ENCODE peak calls at places on chromosome 11, in ten cellular contexts. Q is CD8-positive, alpha-beta T cell; N is neural crest cell; T is coronary artery; F is OCI-LY7; O is CD4-positive, alpha-beta T cell; G is GM10248; W is neural progenitor cell; C is fibroblast of lung; K is astrocyte. A is an unnamed sample.

GRCh38 chr11:7901319-7901854 is 29.7 kb downstream of the OR10A6 start:
- DNase-seq in Q (no peak), N (no peak), T (no peak), F (no peak), O (no peak), G (no peak), W (no peak), C (no peak), K (no peak), A (no peak)

GRCh38 chr11:86558219-86558618 is 114.2 kb downstream of the ME3 start:
- DNase-seq in Q (no peak), N (no peak), T (no peak), F (no peak), O (no peak), G (no peak), W (no peak), C (peak; percentile 24), K (peak; percentile 32), A (no peak)

GRCh38 chr11:2750601-2751522 is 51.1 kb upstream of the KCNQ1OT1 start:
- DNase-seq in Q (no peak), N (no peak), T (no peak), F (no peak), O (no peak), G (no peak), W (peak; percentile 50), C (no peak), K (no peak), A (no peak)

GRCh38 chr11:94968334-94968958 is 4.9 kb downstream of the CWC15 start:
- DNase-seq in Q (no peak), N (no peak), T (no peak), F (peak; percentile 20), O (no peak), G (no peak), W (no peak), C (peak; percentile 66), K (peak; percentile 12), A (no peak)

GRCh38 chr11:20762112-20762511 is 92.7 kb downstream of the NELL1 start:
- DNase-seq in Q (no peak), N (no peak), T (no peak), F (no peak), O (no peak), G (no peak), W (peak; percentile 12), C (no peak), K (no peak), A (no peak)

GRCh38 chr11:110447897-110448522 is 18.3 kb downstream of the FDX1 start:
- DNase-seq in Q (no peak), N (no peak), T (no peak), F (peak; percentile 35), O (no peak), G (no peak), W (no peak), C (peak; percentile 30), K (no peak), A (no peak)

GRCh38 chr11:1275021-1275420 is 34.4 kb downstream of the TOLLIP start:
- DNase-seq in Q (no peak), N (no peak), T (no peak), F (no peak), O (no peak), G (no peak), W (no peak), C (no peak), K (no peak), A (no peak)

GRCh38 chr11:56271092-56271491 is 2.9 kb upstream of the OR5T1 start:
- DNase-seq in Q (no peak), N (no peak), T (no peak), F (no peak), O (no peak), G (no peak), W (no peak), C (no peak), K (no peak), A (no peak)

GRCh38 chr11:122398851-122399250 is 256.7 kb upstream of the UBASH3B start:
- DNase-seq in Q (no peak), N (no peak), T (no peak), F (no peak), O (no peak), G (no peak), W (no peak), C (no peak), K (no peak), A (no peak)

DNA sequence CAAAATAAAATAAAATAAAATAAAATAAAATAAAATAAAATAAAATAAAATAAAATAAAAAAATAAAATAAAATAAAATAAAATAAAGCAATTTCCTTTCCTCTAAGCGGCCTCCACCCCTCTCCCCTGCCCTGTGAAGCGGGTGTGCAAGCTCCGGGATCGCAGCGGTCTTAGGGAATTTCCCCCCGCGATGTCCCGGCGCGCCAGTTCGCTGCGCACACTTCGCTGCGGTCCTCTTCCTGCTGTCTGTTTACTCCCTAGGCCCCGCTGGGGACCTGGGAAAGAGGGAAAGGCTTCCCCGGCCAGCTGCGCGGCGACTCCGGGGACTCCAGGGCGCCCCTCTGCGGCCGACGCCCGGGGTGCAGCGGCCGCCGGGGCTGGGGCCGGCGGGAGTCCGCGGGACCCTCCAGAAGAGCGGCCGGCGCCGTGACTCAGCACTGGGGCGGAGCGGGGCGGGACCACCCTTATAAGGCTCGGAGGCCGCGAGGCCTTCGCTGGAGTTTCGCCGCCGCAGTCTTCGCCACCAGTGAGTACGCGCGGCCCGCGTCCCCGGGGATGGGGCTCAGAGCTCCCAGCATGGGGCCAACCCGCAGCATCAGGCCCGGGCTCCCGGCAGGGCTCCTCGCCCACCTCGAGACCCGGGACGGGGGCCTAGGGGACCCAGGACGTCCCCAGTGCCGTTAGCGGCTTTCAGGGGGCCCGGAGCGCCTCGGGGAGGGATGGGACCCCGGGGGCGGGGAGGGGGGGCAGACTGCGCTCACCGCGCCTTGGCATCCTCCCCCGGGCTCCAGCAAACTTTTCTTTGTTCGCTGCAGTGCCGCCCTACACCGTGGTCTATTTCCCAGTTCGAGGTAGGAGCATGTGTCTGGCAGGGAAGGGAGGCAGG is at the start of gene GSTP1:
- DNase-seq in Q (peak; percentile 68), N (peak; percentile 92), T (peak; percentile 94), F (peak; percentile 91), O (peak; percentile 61), G (peak; percentile 91), W (peak; percentile 96), C (peak; percentile 90), K (peak; percentile 76), A (peak; percentile 97)
- TF ChIP-seq CTCF in Q (peak; percentile 48), N (peak; percentile 81), T (peak; percentile 77), F (peak; percentile 79), O (peak; percentile 55), G (peak; percentile 66), W (peak; percentile 84), C (peak; percentile 67), K (peak; percentile 43), A (peak; percentile 90)

DNA sequence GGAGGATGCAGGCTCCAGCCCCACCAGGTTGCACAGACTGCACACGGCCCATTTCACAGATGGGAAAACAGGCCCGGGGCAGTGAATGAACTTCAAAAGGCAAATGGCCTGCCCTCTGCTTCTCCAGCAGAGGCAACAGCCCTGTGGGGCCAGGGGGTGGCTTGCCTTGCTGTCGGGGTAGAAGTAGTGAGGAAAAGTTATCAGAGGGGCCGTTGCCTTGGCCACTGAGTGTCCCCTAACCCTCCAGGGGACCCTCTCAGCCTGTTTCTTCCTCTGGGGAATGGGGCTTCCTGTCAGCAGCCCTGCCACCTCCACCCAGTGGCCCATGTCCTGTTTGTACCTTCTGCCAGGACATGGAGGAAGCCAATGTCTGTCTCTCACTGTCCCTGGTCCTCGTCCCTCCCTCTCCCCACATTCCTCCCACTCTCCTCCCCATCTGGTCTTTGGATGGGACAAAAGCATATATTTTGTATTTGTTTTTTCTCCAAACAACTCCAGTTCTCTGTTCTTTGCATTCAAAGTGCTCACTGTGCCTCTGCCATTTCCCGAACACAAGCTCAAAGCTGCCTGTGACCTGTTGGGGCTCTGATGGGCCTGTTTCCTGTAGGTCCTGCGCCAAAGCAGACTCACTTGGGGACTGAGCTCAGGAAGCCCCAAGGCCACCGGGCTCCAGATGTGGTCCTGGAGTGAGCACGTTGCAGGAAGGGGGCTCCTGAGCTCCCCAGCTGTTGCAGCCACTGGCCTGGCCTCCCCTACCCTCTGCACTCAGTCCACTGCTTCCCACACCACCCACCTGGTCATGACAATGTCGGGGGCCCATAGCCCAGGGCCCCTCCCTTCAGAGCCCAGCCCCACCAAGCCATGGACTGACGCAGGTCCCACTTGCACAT is 9.5 kb downstream of the MAP4K2 start:
- DNase-seq in Q (no peak), N (no peak), T (no peak), F (no peak), O (no peak), G (no peak), W (no peak), C (no peak), K (no peak), A (no peak)
- TF ChIP-seq CTCF in Q (no peak), N (no peak), T (no peak), F (no peak), O (no peak), G (no peak), W (no peak), C (no peak), K (no peak), A (no peak)

DNA sequence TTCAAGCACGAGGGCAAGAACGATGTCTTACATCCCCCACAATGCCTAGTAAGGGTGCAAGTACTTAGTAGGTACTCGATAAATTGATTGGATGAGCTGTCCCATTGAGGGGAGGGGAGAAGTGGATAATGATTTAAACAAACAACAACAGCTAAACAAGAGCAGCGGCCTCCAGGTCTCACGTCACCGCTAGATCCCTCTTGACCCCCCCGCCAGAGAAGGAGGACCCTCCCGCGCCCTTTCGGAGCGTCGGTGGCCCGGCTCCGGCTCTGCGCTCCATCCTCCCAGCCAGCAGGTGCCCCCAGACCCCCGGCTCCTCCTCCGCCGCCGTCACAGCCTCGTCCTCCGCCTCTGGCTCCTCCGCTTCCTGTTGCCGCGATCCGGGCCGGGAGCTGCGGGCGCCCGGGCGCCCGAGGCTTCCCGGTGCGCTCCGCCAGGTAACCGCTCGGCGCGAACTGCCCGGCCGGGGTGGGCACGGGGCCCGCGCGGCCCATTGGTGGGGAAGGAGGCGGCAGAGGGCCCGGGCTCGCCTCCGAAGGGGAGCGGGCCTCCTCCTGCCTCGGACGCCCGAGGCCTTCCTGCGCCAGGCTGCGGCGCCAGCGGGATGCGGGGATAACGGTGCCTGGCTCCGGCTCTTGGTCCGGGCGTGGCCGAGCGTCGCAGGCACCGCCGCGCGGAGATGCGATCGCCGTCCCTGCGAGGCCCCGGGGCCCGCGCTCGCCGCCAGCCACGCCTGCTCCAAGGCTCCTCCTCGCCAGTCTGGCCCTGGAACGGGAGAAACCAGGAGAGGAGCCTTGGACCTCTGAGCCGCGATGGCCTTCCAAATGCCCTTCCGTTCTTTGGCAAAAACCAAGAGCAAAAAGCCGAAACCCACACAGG is at the start of gene TLCD5:
- DNase-seq in Q (no peak), N (peak; percentile 75), T (peak; percentile 84), F (peak; percentile 48), O (no peak), G (peak; percentile 75), W (peak; percentile 94), C (peak; percentile 66), K (peak; percentile 61), A (peak; percentile 92)
- TF ChIP-seq CTCF in Q (no peak), N (peak; percentile 24), T (no peak), F (no peak), O (no peak), G (peak; percentile 16), W (peak; percentile 38), C (no peak), K (no peak), A (peak; percentile 37)

DNA sequence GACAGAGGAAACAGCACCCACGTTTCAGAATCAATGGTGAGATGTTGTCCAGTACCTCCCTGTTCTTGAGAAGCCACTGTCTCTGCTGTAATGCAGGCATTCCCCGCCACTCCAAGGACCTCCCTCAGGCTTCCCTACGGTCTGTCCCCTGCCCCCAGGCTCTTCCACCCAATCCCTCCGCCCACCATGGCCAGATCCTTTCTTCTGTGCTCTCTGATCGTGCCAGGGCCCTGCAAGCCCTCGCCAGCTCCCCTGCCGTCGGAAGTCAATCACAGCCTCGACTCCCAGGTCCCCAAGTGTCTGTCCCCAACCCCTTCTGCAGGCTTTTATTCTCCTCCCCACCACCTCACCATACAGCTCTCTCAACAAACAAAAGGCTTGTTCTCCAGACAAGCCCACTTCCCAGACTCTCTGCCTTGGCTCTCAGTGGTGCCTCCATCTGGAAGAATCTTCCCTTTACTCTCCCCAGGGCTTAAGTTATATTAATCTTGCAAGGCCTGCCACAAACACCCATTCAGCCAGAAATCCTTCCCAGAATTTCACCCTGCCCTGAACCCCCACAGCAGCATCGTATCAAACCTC is 13.7 kb downstream of the SCN4B start:
- DNase-seq in Q (no peak), N (no peak), T (no peak), F (no peak), O (no peak), G (no peak), W (no peak), C (no peak), K (no peak), A (no peak)
- TF ChIP-seq CTCF in Q (no peak), N (no peak), T (no peak), F (no peak), O (no peak), G (no peak), W (no peak), C (no peak), K (no peak), A (no peak)

A was measured in osteocyte.